ENCODE peak calls at places on chromosomes 4 and X, in seven cellular contexts. O is heart right ventricle, L is adrenal gland, C is suprapubic skin, R is left ventricle myocardium inferior, Q is HCT116, T is GM12865. I is an unnamed sample.
A peak's percentile ranks its signal among the peaks of the same experiment; 100 is the strongest.

GRCh38 chr4:127055349-127055748 is 577.4 kb upstream of the INTU start:
- DNase-seq in O (no peak), L (no peak), C (no peak), R (no peak), Q (no peak), T (no peak), I (no peak)

GRCh38 chr4:24169956-24170355 is 280.1 kb upstream of the PPARGC1A start:
- DNase-seq in O (no peak), L (no peak), C (no peak), R (no peak), Q (no peak), T (no peak), I (no peak)

GRCh38 chrX:41935827-41936226 is 12.5 kb upstream of the CASK start:
- DNase-seq in O (no peak), L (no peak), C (no peak), R (no peak), Q (no peak), T (no peak), I (no peak)

GRCh38 chr4:122652379-122652778 is 31.5 kb upstream of the IL21 start:
- DNase-seq in O (no peak), L (peak; percentile 73), C (no peak), R (no peak), Q (peak; percentile 60), T (peak; percentile 75), I (peak; percentile 15)

GRCh38 chr4:172232966-172233365 is 419.8 kb downstream of the GALNTL6 start:
- DNase-seq in O (no peak), L (no peak), C (no peak), R (no peak), Q (peak; percentile 29), T (no peak), I (no peak)

GRCh38 chr4:121711263-121712000 is 14.7 kb upstream of the ANXA5 start:
- DNase-seq in O (peak; percentile 91), L (peak; percentile 96), C (peak; percentile 88), R (peak; percentile 88), Q (peak; percentile 77), T (peak; percentile 55), I (no peak)

GRCh38 chrX:39527045-39527444 is 570.7 kb downstream of the BCOR start:
- DNase-seq in O (no peak), L (peak; percentile 11), C (no peak), R (no peak), Q (no peak), T (no peak), I (no peak)

GRCh38 chr4:177484613-177485021 is 42.4 kb upstream of the AGA start:
- DNase-seq in O (no peak), L (no peak), C (no peak), R (no peak), Q (peak; percentile 23), T (no peak), I (no peak)

GRCh38 chr4:168908859-168909390 is 101.1 kb downstream of the CBR4 start:
- DNase-seq in O (no peak), L (no peak), C (no peak), R (no peak), Q (no peak), T (no peak), I (no peak)

GRCh38 chrX:136421338-136421737 is 66.4 kb upstream of the BRS3 start:
- DNase-seq in O (no peak), L (no peak), C (no peak), R (no peak), Q (no peak), T (no peak), I (no peak)

GRCh38 chrX:95056901-95057300 is 1382.9 kb downstream of the FAM133A start:
- DNase-seq in O (no peak), L (no peak), C (no peak), R (no peak), Q (no peak), T (no peak), I (no peak)

GRCh38 chrX:43002526-43003203 is 224.7 kb upstream of the PPP1R2C start:
- DNase-seq in O (no peak), L (no peak), C (no peak), R (no peak), Q (no peak), T (peak; percentile 74), I (no peak)

GRCh38 chrX:38494239-38494823 is 67.0 kb upstream of the TSPAN7 start:
- DNase-seq in O (no peak), L (no peak), C (no peak), R (no peak), Q (no peak), T (no peak), I (no peak)

GRCh38 chr4:94127707-94128328 is 79.8 kb upstream of the SMARCAD1 start:
- DNase-seq in O (no peak), L (no peak), C (no peak), R (no peak), Q (peak; percentile 50), T (peak; percentile 43), I (peak; percentile 35)

GRCh38 chr4:89511776-89512175 is 204.2 kb upstream of the GPRIN3 start:
- DNase-seq in O (no peak), L (no peak), C (no peak), R (no peak), Q (no peak), T (no peak), I (no peak)

GRCh38 chrX:74195120-74195519 is 108.9 kb upstream of the ZCCHC13 start:
- DNase-seq in O (no peak), L (no peak), C (no peak), R (no peak), Q (no peak), T (no peak), I (no peak)

GRCh38 chr4:174578366-174578765 is 56.1 kb upstream of the HPGD start:
- DNase-seq in O (no peak), L (no peak), C (no peak), R (no peak), Q (no peak), T (no peak), I (no peak)

GRCh38 chr4:138086471-138086870 is 155.7 kb downstream of the SLC7A11 start:
- DNase-seq in O (no peak), L (no peak), C (no peak), R (no peak), Q (no peak), T (no peak), I (no peak)

GRCh38 chr4:17103231-17103630 is 204.8 kb upstream of the LDB2 start:
- DNase-seq in O (no peak), L (no peak), C (no peak), R (no peak), Q (no peak), T (no peak), I (no peak)

GRCh38 chrX:133859860-133860259 is 125.5 kb downstream of the GPC3 start:
- DNase-seq in O (no peak), L (no peak), C (no peak), R (no peak), Q (no peak), T (no peak), I (no peak)

GRCh38 chr4:142405021-142405991 is 440.8 kb downstream of the INPP4B start:
- DNase-seq in O (peak; percentile 67), L (peak; percentile 58), C (no peak), R (peak; percentile 23), Q (no peak), T (peak; percentile 78), I (no peak)

GRCh38 chr4:139222215-139222614 is 45.2 kb upstream of the ELF2 start:
- DNase-seq in O (no peak), L (no peak), C (no peak), R (no peak), Q (no peak), T (no peak), I (no peak)
- H3K4me3 ChIP-seq in O (no peak overlapping the region), L (no peak overlapping the region), C (no peak overlapping the region), R (no peak overlapping the region), Q (no peak overlapping the region), T (no peak overlapping the region), I (no peak overlapping the region)

DNA sequence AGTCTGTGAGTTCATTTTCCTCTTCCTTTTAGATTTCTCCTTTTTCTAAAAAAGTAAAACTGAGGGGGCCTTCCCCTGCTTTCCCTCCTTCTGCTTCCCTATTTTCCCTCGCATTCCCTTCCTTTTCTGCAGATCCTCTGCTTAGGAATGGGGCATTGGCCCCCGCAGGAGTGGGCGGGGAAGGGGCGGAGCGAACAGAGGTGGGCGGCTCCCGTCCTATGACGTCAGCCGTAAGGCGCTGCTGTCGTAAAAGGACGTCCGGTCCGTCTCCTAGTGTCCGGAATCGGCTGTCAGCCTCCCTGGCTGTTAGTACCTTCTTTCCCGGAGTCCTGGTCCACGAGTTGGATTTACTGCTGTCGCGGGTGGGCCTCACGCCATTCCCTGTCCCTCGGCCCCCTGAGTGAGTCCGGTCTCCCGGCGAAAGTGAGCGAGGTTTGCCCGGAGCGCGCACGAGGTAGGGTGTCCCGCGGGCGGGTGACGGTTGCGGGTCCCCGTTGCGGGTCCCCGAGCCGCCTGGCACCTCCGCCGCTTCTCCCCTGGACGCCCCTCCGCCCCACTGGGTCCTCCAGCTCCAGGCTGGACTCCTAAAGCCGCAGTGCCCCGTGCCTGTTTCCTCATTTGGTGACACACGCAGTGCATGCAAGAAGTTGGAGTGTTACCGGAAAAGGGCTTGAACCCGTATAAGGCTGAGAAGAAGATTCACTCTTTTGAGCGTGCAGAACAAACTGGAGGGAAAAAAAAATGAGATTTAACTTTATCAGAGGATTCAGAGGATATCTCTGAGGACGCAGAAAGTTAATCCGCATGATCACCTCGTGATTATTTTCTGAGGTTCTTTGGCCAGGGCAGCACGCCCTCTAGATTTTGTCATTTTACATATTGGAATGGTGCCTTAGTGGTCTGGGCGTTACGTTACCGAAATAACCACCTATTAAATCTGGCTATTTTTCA is at the start of gene ZNF330:
- DNase-seq in O (peak; percentile 94), L (peak; percentile 92), C (peak; percentile 92), R (peak; percentile 93), Q (peak; percentile 75), T (peak; percentile 93), I (peak; percentile 68)
- TF ChIP-seq CTCF in O (peak; percentile 48), L (no peak), C (no peak), R (no peak), Q (peak; percentile 32), T (peak; percentile 14), I (peak; percentile 39)

DNA sequence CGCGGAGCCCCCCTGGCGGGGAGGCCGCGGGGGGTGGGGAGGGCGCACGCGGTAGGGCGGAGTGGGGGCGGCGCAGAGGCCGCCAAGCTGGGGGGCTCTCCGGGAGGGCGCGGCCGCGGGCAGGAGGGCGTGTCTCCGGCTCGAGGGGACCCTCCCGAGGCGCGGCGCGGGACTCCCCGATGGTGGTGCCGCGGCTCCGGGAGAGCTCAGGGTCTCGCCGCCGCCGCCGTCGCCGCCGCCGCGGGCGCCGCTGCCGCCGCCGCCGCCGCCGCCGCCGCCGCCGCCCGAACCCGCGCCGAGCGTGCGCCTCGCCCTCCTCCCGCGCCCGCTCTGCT is at the start of gene PTCHD1:
- DNase-seq in O (no peak), L (no peak), C (no peak), R (no peak), Q (no peak), T (no peak), I (no peak)
- H3K4me3 ChIP-seq in O (no peak within 1 kb of the TSS), L (no peak within 1 kb of the TSS), C (peak within 1 kb of the TSS; percentile 46), R (peak within 1 kb of the TSS; percentile 53), Q (no peak within 1 kb of the TSS), T (no peak within 1 kb of the TSS), I (no peak within 1 kb of the TSS)

GRCh38 chr4:78596111-78596742 is 44.7 kb downstream of the ANXA3 start:
- DNase-seq in O (no peak), L (no peak), C (no peak), R (no peak), Q (no peak), T (no peak), I (no peak)

GRCh38 chr4:78591404-78591803 is 39.8 kb downstream of the ANXA3 start:
- DNase-seq in O (no peak), L (no peak), C (no peak), R (no peak), Q (no peak), T (no peak), I (no peak)

GRCh38 chr4:78588894-78589545 is 37.5 kb downstream of the ANXA3 start:
- DNase-seq in O (no peak), L (no peak), C (no peak), R (no peak), Q (no peak), T (no peak), I (no peak)

GRCh38 chr4:78592104-78592783 is 40.7 kb downstream of the ANXA3 start:
- DNase-seq in O (no peak), L (no peak), C (no peak), R (no peak), Q (no peak), T (peak; percentile 44), I (no peak)
- TF ChIP-seq CTCF in O (peak; percentile 48), L (peak; percentile 14), C (no peak), R (no peak), Q (peak; percentile 69), T (peak; percentile 49), I (peak; percentile 30)